ENCODE peak calls at places on chromosomes 13 and 19, in eight cellular contexts. A is breast epithelium, K is testis, R is tibial nerve, I is sigmoid colon, V is body of pancreas, X is heart left ventricle, Q is uterus. H is an unnamed sample.

GRCh38 chr19:46984077-46985010 is 35.3 kb upstream of the NPAS1 start:
- DNase-seq in K (no peak), A (no peak), V (peak), I (no peak), Q (peak), R (peak), X (no peak), H (no peak)

GRCh38 chr13:113655358-113656014 is 2.5 kb downstream of the ATP4B start:
- DNase-seq in I (peak), Q (peak), A (peak), V (no peak), R (no peak), K (no peak), X (no peak), H (no peak)

GRCh38 chr19:39253374-39254149 is 4.9 kb upstream of the IFNL4 start:
- DNase-seq in X (no peak), V (no peak), I (no peak), A (no peak), K (no peak), R (no peak), Q (no peak), H (no peak)

GRCh38 chr19:45142728-45143115 is 18.1 kb downstream of the NKPD1 start:
- DNase-seq in A (no peak), Q (no peak), I (no peak), V (no peak), R (no peak), X (no peak), K (no peak), H (no peak)

GRCh38 chr13:50365683-50366391 is 350.6 kb downstream of the KCNRG start:
- DNase-seq in K (no peak), I (no peak), Q (no peak), V (peak), R (no peak), A (no peak), X (no peak), H (no peak)

GRCh38 chr19:35729763-35730162 is 12.0 kb downstream of the KMT2B start:
- DNase-seq in K (no peak), I (peak), V (no peak), R (no peak), Q (no peak), A (no peak), X (no peak), H (no peak)

GRCh38 chr19:58406818-58407657 is 1.4 kb upstream of the ZNF584 start:
- DNase-seq in A (no peak), R (no peak), X (no peak), I (peak), Q (no peak), V (no peak), K (no peak), H (no peak)

GRCh38 chr13:37202264-37202663 is 96.8 kb upstream of the CSNK1A1L start:
- DNase-seq in Q (no peak), K (no peak), X (no peak), V (no peak), I (no peak), R (no peak), A (no peak), H (no peak)

GRCh38 chr13:100349594-100349993 is 239.0 kb downstream of the GGACT start:
- DNase-seq in Q (no peak), A (no peak), R (no peak), K (no peak), I (no peak), X (no peak), V (no peak), H (no peak)

GRCh38 chr13:23979361-23980159 is 82.3 kb upstream of the C1QTNF9B start:
- DNase-seq in A (peak), Q (peak), V (peak), R (peak), X (peak), K (peak), I (peak), H (peak)

GRCh38 chr19:632228-633067 is 889 bp downstream of the POLRMT start:
- DNase-seq in I (no peak), A (no peak), V (no peak), K (peak), R (peak), X (no peak), Q (no peak), H (no peak)

GRCh38 chr13:34587586-34587985 is 354.5 kb upstream of the NBEA start:
- DNase-seq in V (no peak), Q (no peak), I (no peak), A (no peak), R (no peak), X (no peak), K (no peak), H (no peak)

GRCh38 chr19:58356971-58357797 is 3.9 kb upstream of the A1BG start:
- DNase-seq in A (no peak), X (no peak), I (no peak), Q (no peak), V (no peak), K (no peak), R (no peak), H (no peak)

GRCh38 chr19:31340059-31341025 is 8.9 kb downstream of the TSHZ3 start:
- DNase-seq in Q (peak), R (no peak), I (no peak), X (no peak), V (no peak), A (no peak), K (no peak), H (no peak)

GRCh38 chr19:45601115-45601514 is 897 bp downstream of the GPR4 start:
- DNase-seq in A (no peak), V (no peak), Q (no peak), K (no peak), R (no peak), X (peak), I (no peak), H (no peak)

GRCh38 chr13:39820606-39821005 is 165.1 kb downstream of the COG6 start:
- DNase-seq in K (no peak), I (no peak), R (no peak), A (no peak), Q (no peak), X (no peak), V (no peak), H (no peak)

GRCh38 chr13:98771838-98772611 is 19.6 kb upstream of the SLC15A1 start:
- DNase-seq in R (no peak), I (no peak), Q (no peak), X (no peak), A (no peak), K (no peak), V (peak), H (no peak)

DNA sequence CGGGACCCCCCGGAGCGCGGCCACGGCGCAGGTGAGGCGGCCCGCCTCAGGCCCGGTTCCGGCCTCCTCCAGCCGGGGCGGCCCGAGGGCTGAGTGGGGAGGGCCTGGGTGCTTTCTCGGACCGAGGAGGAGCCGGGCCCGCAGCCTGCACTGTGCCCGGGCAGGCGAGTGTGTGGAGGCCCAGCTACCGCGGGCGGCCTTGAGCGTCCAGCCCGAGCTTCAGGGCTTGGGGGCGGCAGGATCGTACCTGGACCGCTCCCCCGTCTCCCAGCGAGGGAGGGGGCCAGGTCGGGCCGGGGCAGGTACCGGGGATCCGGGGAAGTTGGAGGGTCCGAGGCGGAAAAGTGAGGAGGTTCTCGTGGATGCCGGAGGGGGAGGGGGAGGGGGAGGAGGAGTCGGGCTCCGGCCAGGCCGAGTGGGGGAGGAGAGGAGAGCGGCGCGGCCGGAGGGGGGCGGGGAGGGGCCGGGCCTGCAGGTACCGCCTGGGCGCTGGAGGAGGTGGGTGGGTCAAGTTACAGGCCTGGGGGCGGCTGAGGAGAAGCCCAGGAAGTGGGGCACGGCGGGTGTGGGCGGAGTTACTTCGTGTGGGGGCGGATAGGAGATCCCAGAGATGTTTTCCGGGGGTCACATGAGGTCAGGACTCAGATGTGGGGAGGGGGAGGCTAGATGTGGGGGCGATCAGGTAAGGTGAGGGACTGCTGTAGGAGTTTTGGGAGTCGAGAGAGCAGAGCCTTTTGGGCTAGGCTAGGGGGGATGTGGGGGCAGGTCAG is 545 bp downstream of the NACC1 start:
- DNase-seq in X (peak), I (peak), Q (peak), A (peak), K (peak), V (peak), R (no peak), H (no peak)
- TF ChIP-seq POLR2A in X (no peak), I (no peak), Q (no peak), A (no peak), K (no peak), V (no peak), R (no peak), H (no peak)

GRCh38 chr19:12939292-12939606 is 840 bp downstream of the CALR start:
- DNase-seq in K (no peak), X (no peak), Q (no peak), V (peak), A (no peak), R (no peak), I (peak), H (no peak)

GRCh38 chr19:12936582-12936981 is 1.8 kb upstream of the CALR start:
- DNase-seq in I (no peak), V (no peak), X (no peak), K (no peak), A (no peak), Q (no peak), R (no peak), H (no peak)

GRCh38 chr19:12938536-12939291 is at the start of gene CALR:
- DNase-seq in R (no peak), I (peak), V (peak), X (no peak), A (no peak), K (no peak), Q (no peak), H (no peak)

GRCh38 chr19:12938054-12938535 is 314 bp upstream of the CALR start:
- DNase-seq in R (peak), V (peak), X (peak), I (peak), Q (peak), A (peak), K (peak), H (peak)

GRCh38 chr19:12937243-12938053 is 961 bp upstream of the CALR start:
- DNase-seq in X (no peak), K (peak), I (peak), A (no peak), R (peak), Q (no peak), V (peak), H (peak)
- TF ChIP-seq POLR2A in X (no peak), K (no peak), I (no peak), A (no peak), R (no peak), Q (no peak), V (no peak), H (no peak)

GRCh38 chr19:34479396-34479795 is 2.2 kb upstream of the WTIP start:
- DNase-seq in Q (no peak), X (no peak), I (no peak), R (no peak), K (no peak), V (no peak), A (no peak), H (no peak)

GRCh38 chr19:34480491-34480890 is 1.1 kb upstream of the WTIP start:
- DNase-seq in V (no peak), Q (no peak), R (no peak), X (no peak), I (no peak), A (no peak), K (no peak), H (no peak)

GRCh38 chr19:34481861-34482379 is 362 bp downstream of the WTIP start:
- DNase-seq in K (no peak), I (no peak), V (no peak), R (no peak), X (no peak), A (no peak), Q (no peak), H (peak)

GRCh38 chr19:34482380-34483250 is 1.1 kb downstream of the WTIP start:
- DNase-seq in R (no peak), X (no peak), A (no peak), Q (no peak), K (peak), I (no peak), V (no peak), H (no peak)

DNA sequence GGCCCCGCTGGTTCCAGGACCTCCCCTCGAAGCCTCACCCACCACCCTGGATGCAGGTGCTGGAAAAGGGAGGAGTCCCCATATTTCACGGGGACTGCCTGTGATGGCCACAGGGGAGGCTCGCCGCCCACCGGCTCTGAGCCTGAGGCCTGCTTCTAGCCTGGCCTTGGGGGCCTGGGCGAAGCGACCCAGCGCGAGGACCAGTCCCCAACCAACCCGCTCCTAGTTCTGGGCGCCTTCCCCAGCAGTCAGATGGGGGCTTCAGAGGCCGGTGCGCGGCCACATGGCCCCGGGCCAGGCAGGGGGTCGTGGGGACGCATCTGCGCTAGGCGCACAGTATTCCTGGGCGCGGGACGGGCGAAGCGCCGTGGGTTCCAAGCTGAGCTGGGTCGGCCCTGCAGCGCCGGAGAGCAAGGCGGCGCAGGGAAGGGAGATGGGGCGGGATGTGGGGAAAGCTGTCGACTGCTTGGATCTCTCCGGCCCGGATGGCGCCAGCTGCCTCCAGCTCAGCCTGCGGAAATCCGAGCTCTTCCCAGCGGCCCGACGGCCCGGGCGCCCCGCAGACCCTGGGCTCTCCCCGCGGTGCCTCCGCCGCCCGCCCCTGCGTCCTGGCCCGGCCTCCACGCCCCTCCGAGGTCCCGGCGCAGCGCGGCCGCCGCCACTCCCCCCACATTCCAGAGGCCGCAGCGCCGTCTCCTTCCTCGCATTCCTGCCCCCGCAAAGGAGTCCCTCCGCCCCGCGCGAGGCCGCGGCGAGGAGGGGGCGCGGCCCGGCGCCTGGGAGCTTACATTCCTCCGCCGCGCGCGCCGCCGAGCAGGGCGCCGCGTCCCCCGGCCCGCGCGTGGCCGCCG is at the start of gene WTIP:
- DNase-seq in A (peak), Q (peak), V (peak), K (peak), I (peak), X (peak), R (peak), H (peak)
- TF ChIP-seq POLR2A in A (no peak), Q (peak), V (peak), K (no peak), I (no peak), X (no peak), R (no peak), H (peak)

DNA sequence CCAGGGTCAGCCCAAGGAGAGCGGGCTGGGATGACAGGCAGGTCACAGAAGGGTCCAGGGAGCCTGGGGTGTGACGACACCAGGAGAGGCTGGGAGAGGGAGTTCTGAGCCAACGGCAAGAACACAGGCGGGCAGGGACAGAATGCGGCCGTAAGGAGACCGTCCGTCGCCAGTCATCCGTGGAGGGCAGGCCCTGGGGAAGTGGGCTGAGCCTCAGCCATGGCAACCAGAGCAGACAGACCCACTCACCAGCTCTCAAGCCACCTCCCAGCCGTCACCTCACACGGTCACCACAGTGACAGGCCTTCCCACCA is 3.7 kb upstream of the TMEM86B start:
- DNase-seq in K (no peak), A (no peak), I (no peak), Q (no peak), X (no peak), R (no peak), V (no peak), H (no peak)
- TF ChIP-seq POLR2A in K (no peak), A (no peak), I (no peak), Q (no peak), X (no peak), R (no peak), V (no peak), H (no peak)

GRCh38 chr19:7196721-7197168 is 97.5 kb downstream of the INSR start:
- DNase-seq in Q (peak), X (no peak), R (peak), V (peak), K (peak), I (peak), A (no peak), H (no peak)

GRCh38 chr19:7199613-7200533 is 94.3 kb downstream of the INSR start:
- DNase-seq in I (no peak), R (no peak), X (no peak), K (no peak), A (no peak), Q (no peak), V (peak), H (peak)

GRCh38 chr19:7194566-7194965 is 99.6 kb downstream of the INSR start:
- DNase-seq in R (no peak), X (no peak), I (no peak), A (no peak), V (peak), Q (no peak), K (no peak), H (no peak)

GRCh38 chr19:7197760-7198696 is 96.2 kb downstream of the INSR start:
- DNase-seq in R (peak), V (peak), K (peak), Q (peak), I (peak), X (peak), A (peak), H (peak)

DNA sequence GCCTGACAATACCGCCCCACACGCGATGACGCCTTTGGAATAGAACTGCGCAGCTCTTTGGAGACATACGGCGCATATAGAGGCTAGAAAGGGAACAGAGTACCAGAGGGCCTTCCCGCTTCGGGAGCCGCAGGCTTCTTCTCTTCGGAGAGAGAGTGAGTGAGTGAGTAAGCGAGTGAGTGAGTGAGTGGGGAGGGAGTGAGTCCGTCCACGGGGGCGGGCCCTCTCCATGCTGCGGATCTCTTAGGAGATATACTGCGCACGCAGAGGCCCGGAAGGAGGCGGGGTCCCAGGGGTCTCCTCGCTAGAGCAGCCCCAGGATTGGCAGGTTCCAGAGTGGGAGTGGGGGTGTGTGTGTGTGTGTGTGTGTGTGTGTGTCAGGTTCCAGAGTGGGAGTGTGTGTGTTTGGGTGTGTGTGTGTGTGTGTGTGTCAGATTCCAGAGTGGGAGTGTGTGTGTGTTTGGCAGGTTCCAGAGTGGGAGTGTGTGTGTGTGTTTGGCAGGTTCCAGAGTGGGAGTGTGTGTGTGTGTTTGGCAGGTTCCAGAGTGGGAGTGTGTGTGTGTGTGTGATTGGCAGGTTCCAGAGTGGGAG is 97.0 kb downstream of the INSR start:
- DNase-seq in I (peak), V (peak), A (peak), R (peak), K (peak), X (peak), Q (peak), H (peak)
- TF ChIP-seq POLR2A in I (no peak), V (peak), A (peak), R (no peak), K (no peak), X (no peak), Q (no peak), H (no peak)

DNA sequence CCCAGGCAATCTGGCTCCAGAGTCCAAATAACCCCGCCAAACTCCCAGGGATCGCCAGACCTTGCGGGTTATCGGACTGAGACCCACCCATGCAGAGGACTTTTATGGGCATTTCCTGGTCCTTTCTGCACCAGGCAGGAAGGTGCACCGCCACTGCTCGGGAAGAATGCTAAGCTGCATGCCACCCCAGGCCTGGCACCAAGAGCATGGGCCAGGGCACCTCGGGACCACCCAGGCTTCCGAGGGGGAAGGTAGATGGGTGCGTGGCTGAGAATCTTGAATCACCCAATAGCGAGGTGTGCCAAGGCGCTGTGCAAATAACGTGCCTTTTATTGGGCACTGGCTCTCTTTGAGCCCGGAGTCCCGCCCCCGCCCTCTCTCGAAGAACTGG is 422 bp upstream of the ZNF575 start:
- DNase-seq in X (peak), I (peak), K (peak), Q (no peak), A (peak), R (no peak), V (no peak), H (peak)
- TF ChIP-seq POLR2A in X (no peak), I (no peak), K (no peak), Q (no peak), A (no peak), R (no peak), V (no peak), H (no peak)

GRCh38 chr19:41325947-41326706 is 16.2 kb downstream of the CCDC97 start:
- DNase-seq in X (peak), K (no peak), R (no peak), A (no peak), I (no peak), V (peak), Q (no peak), H (no peak)
- TF ChIP-seq POLR2A in X (no peak), K (no peak), R (no peak), A (no peak), I (no peak), V (peak), Q (no peak), H (peak)

H was measured in H54.